ENCODE peak calls at places on chromosomes 5 and 9, in seven cellular contexts. Q is uterus, T is lower leg skin, W is spleen, Z is NB4, N is prostate gland, I is sigmoid colon. O is an unnamed sample.

GRCh38 chr5:152246401-152246800 is 158.7 kb downstream of the NMUR2 start:
- DNase-seq in Q (no peak), T (no peak), W (no peak), Z (peak; percentile 31), N (no peak), I (no peak), O (no peak)

GRCh38 chr9:95070549-95071021 is 246.9 kb downstream of the FANCC start:
- DNase-seq in Q (no peak), T (peak; percentile 69), W (no peak), Z (no peak), N (no peak), I (peak; percentile 76), O (no peak)

GRCh38 chr5:76099286-76099702 is 16.1 kb downstream of the SV2C start:
- DNase-seq in Q (no peak), T (no peak), W (no peak), Z (peak; percentile 11), N (no peak), I (no peak), O (no peak)

GRCh38 chr5:128539038-128539429 is 989 bp upstream of the FBN2 start:
- DNase-seq in Q (no peak), T (no peak), W (peak; percentile 64), Z (peak; percentile 43), N (no peak), I (no peak), O (no peak)

GRCh38 chr5:101976933-101977332 is 319.2 kb downstream of the SLCO4C1 start:
- DNase-seq in Q (no peak), T (no peak), W (no peak), Z (no peak), N (peak; percentile 4), I (no peak), O (no peak)

GRCh38 chr5:67541869-67542268 is 345.3 kb upstream of the CD180 start:
- DNase-seq in Q (no peak), T (no peak), W (no peak), Z (no peak), N (no peak), I (no peak), O (no peak)

GRCh38 chr9:29006603-29007002 is 1433.3 kb upstream of the C9orf72 start:
- DNase-seq in Q (no peak), T (no peak), W (no peak), Z (no peak), N (no peak), I (no peak), O (no peak)

GRCh38 chr5:147628054-147628895 is 118.4 kb upstream of the DPYSL3 start:
- DNase-seq in Q (no peak), T (no peak), W (no peak), Z (peak; percentile 65), N (peak; percentile 60), I (no peak), O (peak; percentile 15)

GRCh38 chr5:56607074-56607473 is 208.3 kb upstream of the MAP3K1 start:
- DNase-seq in Q (no peak), T (no peak), W (no peak), Z (no peak), N (no peak), I (no peak), O (no peak)

GRCh38 chr5:174606646-174607045 is 117.7 kb upstream of the MSX2 start:
- DNase-seq in Q (no peak), T (no peak), W (no peak), Z (no peak), N (no peak), I (no peak), O (no peak)

GRCh38 chr5:88144219-88145040 is 124.2 kb downstream of the TMEM161B start:
- DNase-seq in Q (peak; percentile 16), T (no peak), W (no peak), Z (no peak), N (no peak), I (no peak), O (no peak)

GRCh38 chr5:123916331-123917121 is 404.5 kb downstream of the CSNK1G3 start:
- DNase-seq in Q (no peak), T (no peak), W (no peak), Z (no peak), N (peak; percentile 8), I (no peak), O (no peak)

GRCh38 chr9:112334319-112334828 is 955 bp upstream of the PTBP3 start:
- DNase-seq in Q (no peak), T (no peak), W (no peak), Z (peak; percentile 50), N (peak; percentile 21), I (no peak), O (no peak)

DNA sequence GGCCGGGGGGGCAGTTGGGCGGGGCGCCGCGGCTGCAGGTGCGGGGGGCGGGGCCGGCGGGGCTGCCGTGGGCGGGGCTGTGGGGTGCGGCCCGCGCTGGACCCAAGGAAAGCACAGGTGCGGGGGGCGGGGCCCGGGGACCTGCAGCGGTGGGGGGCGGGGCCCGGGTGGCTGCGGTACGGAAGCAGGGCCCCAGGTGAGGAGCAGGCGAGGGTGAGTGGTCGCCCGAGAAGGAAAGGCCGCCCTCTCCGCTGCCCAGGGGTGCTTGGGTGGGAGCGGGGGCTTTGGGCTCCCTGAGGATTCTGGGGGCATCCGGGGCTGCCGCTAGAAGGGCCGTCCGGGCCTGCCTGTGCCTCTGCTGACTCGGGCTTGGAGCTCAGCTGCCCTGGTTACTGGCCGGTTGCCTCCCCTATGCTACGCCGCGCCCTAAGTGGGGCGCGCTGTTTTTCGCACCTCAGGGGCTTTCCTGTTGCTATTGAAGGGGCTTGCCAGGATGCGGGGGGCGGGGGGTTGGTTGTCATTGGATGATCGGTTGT is 767 bp downstream of the RALGPS1 start:
- DNase-seq in Q (peak; percentile 29), T (peak; percentile 91), W (peak; percentile 91), Z (peak; percentile 6), N (peak; percentile 77), I (peak; percentile 70), O (peak; percentile 37)
- TF ChIP-seq POLR2A in Q (no peak), T (no peak), W (no peak), Z (no peak), N (no peak), I (no peak), O (no peak)

DNA sequence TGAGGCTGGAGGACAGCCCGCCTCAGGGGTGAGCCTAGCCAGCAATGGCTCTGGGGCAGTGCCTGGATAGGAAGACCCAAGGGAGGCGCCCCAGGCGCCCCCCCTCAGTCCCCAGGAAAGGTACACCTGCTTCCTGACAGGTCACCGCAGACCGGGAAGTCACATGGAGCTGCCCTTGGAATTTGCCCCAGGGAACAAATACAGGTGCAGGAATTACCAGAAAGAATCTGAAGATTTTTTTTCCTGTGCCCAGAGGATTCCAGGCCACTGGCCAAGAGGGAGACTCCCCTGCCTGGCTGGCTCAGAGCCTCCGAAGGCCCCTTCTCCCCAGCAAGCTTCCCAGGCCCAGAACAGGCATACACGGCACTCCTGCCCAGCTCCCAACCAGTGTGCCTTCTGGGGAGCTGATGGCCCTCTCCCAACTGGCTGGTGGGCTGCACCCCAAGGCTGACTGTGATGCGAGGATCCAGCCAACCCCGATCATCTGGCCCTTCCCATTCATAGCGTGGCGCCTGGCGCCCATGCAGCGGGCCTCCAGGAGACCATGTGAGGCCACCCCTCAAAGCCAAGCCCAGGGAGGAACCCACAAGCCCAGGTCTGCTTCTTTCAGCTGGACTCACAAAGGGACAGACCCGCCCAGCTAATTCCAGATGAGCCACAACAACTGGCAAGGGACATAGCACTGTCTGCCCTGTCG is 2.3 kb downstream of the TPRN start:
- DNase-seq in Q (no peak), T (no peak), W (no peak), Z (no peak), N (no peak), I (no peak), O (no peak)
- TF ChIP-seq POLR2A in Q (no peak), T (no peak), W (no peak), Z (no peak), N (no peak), I (no peak), O (no peak)

GRCh38 chr5:135435467-135436330 is 11.4 kb downstream of the DCANP1 start:
- DNase-seq in Q (no peak), T (peak; percentile 59), W (peak; percentile 60), Z (no peak), N (no peak), I (no peak), O (no peak)

GRCh38 chr5:135436856-135437795 is 10.0 kb downstream of the DCANP1 start:
- DNase-seq in Q (no peak), T (peak; percentile 82), W (no peak), Z (peak; percentile 96), N (peak; percentile 2), I (no peak), O (no peak)

GRCh38 chr5:135432113-135432512 is 15.0 kb downstream of the DCANP1 start:
- DNase-seq in Q (no peak), T (peak; percentile 64), W (no peak), Z (no peak), N (no peak), I (no peak), O (no peak)

GRCh38 chr5:135433626-135434426 is 13.3 kb downstream of the DCANP1 start:
- DNase-seq in Q (no peak), T (peak; percentile 73), W (peak; percentile 71), Z (peak; percentile 81), N (no peak), I (no peak), O (no peak)

GRCh38 chr5:135434591-135435466 is 12.3 kb downstream of the DCANP1 start:
- DNase-seq in Q (no peak), T (peak; percentile 74), W (no peak), Z (no peak), N (no peak), I (no peak), O (no peak)
- TF ChIP-seq POLR2A in Q (no peak), T (no peak), W (no peak), Z (no peak), N (no peak), I (no peak), O (no peak)

GRCh38 chr5:154765396-154765925 is 10.3 kb downstream of the LARP1 start:
- DNase-seq in Q (no peak), T (no peak), W (no peak), Z (no peak), N (no peak), I (no peak), O (no peak)
- TF ChIP-seq POLR2A in Q (no peak), T (no peak), W (no peak), Z (no peak), N (no peak), I (no peak), O (no peak)

GRCh38 chr9:120868676-120869359 is 8.2 kb downstream of the PHF19 start:
- DNase-seq in Q (peak; percentile 97), T (peak; percentile 99), W (peak; percentile 100), Z (peak; percentile 98), N (peak; percentile 96), I (peak; percentile 98), O (peak; percentile 91)

GRCh38 chr9:120869360-120869687 is 7.7 kb downstream of the PHF19 start:
- DNase-seq in Q (no peak), T (no peak), W (no peak), Z (no peak), N (no peak), I (no peak), O (no peak)

GRCh38 chr9:120869726-120870125 is 7.3 kb downstream of the PHF19 start:
- DNase-seq in Q (peak; percentile 47), T (peak; percentile 88), W (peak; percentile 89), Z (peak; percentile 26), N (no peak), I (no peak), O (no peak)

GRCh38 chr9:120867676-120868338 is 9.2 kb downstream of the PHF19 start:
- DNase-seq in Q (no peak), T (no peak), W (peak; percentile 80), Z (no peak), N (no peak), I (no peak), O (no peak)

DNA sequence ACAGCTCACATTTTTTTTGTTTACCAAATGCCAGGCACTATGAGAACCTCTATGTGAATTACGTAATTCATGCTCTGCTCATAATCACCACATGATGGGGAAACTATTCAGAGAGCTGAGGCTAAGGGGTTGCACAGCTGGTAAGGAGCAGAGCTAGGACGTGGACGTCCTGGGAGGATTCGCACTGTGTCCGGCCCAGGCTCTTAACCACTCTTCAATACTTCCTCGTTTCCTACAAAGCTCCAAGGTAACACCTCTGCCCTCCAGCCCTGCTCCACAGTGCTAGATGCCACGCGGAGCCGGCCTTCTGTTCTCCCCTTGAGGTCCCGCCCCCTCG is 8.7 kb downstream of the PHF19 start:
- DNase-seq in Q (no peak), T (no peak), W (no peak), Z (no peak), N (no peak), I (no peak), O (no peak)
- TF ChIP-seq POLR2A in Q (peak; percentile 25), T (no peak), W (no peak), Z (no peak), N (no peak), I (no peak), O (no peak)